ENCODE peak calls at places on chromosome 19, in four cellular contexts. B is B cell; F is stimulated activated CD4-positive, alpha-beta T cell treated with anti-CD3 and anti-CD28 coated beads, Interleukin-2, amount 100 ng/mL, for 48 hours; Y is heart left ventricle. K is an unnamed sample.

GRCh38 chr19:17052439-17052838 is 22.8 kb downstream of the HAUS8 start:
- DNase-seq in F (no peak), Y (no peak), B (no peak), K (peak)

GRCh38 chr19:5128932-5129389 is 160.0 kb downstream of the KDM4B start:
- DNase-seq in F (no peak), Y (no peak), B (no peak), K (no peak)

GRCh38 chr19:51372649-51373504 is at the start of gene NKG7:
- DNase-seq in Y (no peak), B (no peak), F (peak), K (no peak)

GRCh38 chr19:7658219-7658686 is 10.6 kb upstream of the RETN start:
- DNase-seq in F (peak), Y (no peak), B (peak), K (no peak)

GRCh38 chr19:43755256-43755801 is 567 bp upstream of the SMG9 start:
- DNase-seq in Y (peak), B (peak), F (peak), K (peak)

GRCh38 chr19:42276821-42277220 is 7.8 kb downstream of the CIC start:
- DNase-seq in Y (no peak), B (no peak), F (no peak), K (peak)

GRCh38 chr19:45607071-45608029 is 5.3 kb upstream of the GPR4 start:
- DNase-seq in F (peak), Y (peak), B (peak), K (peak)

GRCh38 chr19:51259348-51260245 is 8.7 kb downstream of the SIGLECL1 start:
- DNase-seq in B (no peak), F (peak), Y (no peak), K (peak)

GRCh38 chr19:15989889-15990288 is 41.1 kb downstream of the OR10H4 start:
- DNase-seq in F (no peak), Y (no peak), B (no peak), K (no peak)

GRCh38 chr19:48480476-48481190 is 11.5 kb downstream of the CYTH2 start:
- DNase-seq in Y (peak), F (peak), B (no peak), K (no peak)

GRCh38 chr19:13604902-13605586 is 98.8 kb upstream of the CACNA1A start:
- DNase-seq in B (no peak), F (no peak), Y (no peak), K (peak)

GRCh38 chr19:3404324-3405260 is 38.2 kb downstream of the NFIC start:
- DNase-seq in F (no peak), B (no peak), Y (peak), K (no peak)

GRCh38 chr19:35703343-35703742 is 1.0 kb upstream of the ZBTB32 start:
- DNase-seq in F (no peak), Y (no peak), B (no peak), K (peak)

GRCh38 chr19:3175761-3176714 is 2.5 kb upstream of the S1PR4 start:
- DNase-seq in B (peak), F (no peak), Y (no peak), K (peak)

GRCh38 chr19:33175886-33176669 is 18.1 kb upstream of the LRP3 start:
- DNase-seq in F (peak), Y (no peak), B (peak), K (peak)

GRCh38 chr19:45428385-45429231 is 4.9 kb upstream of the ERCC1 start:
- DNase-seq in Y (peak), B (no peak), F (no peak), K (peak)